ENCODE peak calls at places on chromosomes 12 and 14, in seven cellular contexts. E is CD8-positive, alpha-beta T cell; Z is neural progenitor cell; T is pancreas; R is HCT116; Q is heart right ventricle; M is CD4-positive, alpha-beta memory T cell. O is an unnamed sample. For H3K4me1, the result is how much of the 10 kb centered on the place peaks cover.

GRCh38 chr14:32762886-32763285 is 175.8 kb upstream of the NPAS3 start:
- DNase-seq in E (no peak), Z (no peak), T (no peak), R (no peak), Q (no peak), M (no peak), O (no peak)

GRCh38 chr14:73942180-73942579 is 7.7 kb downstream of the FAM161B start:
- DNase-seq in E (no peak), Z (no peak), T (no peak), R (no peak), Q (no peak), M (no peak), O (no peak)

GRCh38 chr14:68486809-68487208 is 306.1 kb downstream of the ZFP36L1 start:
- DNase-seq in E (no peak), Z (no peak), T (no peak), R (no peak), Q (no peak), M (no peak), O (no peak)

GRCh38 chr12:12333980-12334709 is 15.9 kb downstream of the MANSC1 start:
- DNase-seq in E (peak), Z (peak), T (peak), R (peak), Q (peak), M (peak), O (peak)

GRCh38 chr14:62162998-62163589 is 400.9 kb downstream of the SNAPC1 start:
- DNase-seq in E (no peak), Z (peak), T (peak), R (peak), Q (no peak), M (peak), O (peak)

GRCh38 chr14:102711946-102712345 is 65.3 kb upstream of the TRAF3 start:
- DNase-seq in E (no peak), Z (no peak), T (no peak), R (no peak), Q (no peak), M (no peak), O (no peak)

GRCh38 chr12:98154850-98155249 is 360.5 kb upstream of the TMPO start:
- DNase-seq in E (no peak), Z (peak), T (no peak), R (peak), Q (peak), M (no peak), O (peak)

GRCh38 chr14:36524874-36525745 is 5.1 kb upstream of the NKX2-1 start:
- DNase-seq in E (no peak), Z (peak), T (no peak), R (peak), Q (no peak), M (no peak), O (no peak)

GRCh38 chr12:69903548-69903947 is 78.5 kb downstream of the MYRFL start:
- DNase-seq in E (no peak), Z (no peak), T (no peak), R (no peak), Q (no peak), M (no peak), O (no peak)

GRCh38 chr12:121009744-121010143 is 6.5 kb downstream of the C12orf43 start:
- DNase-seq in E (no peak), Z (peak), T (peak), R (peak), Q (no peak), M (no peak), O (peak)

GRCh38 chr14:49550284-49551184 is 35.6 kb downstream of the RPS29 start:
- DNase-seq in E (no peak), Z (peak), T (no peak), R (peak), Q (no peak), M (no peak), O (no peak)

GRCh38 chr12:30417697-30418231 is 277.9 kb downstream of the IPO8 start:
- DNase-seq in E (no peak), Z (no peak), T (no peak), R (peak), Q (no peak), M (no peak), O (no peak)

GRCh38 chr14:96229315-96229714 is 24.7 kb downstream of the BDKRB2 start:
- DNase-seq in E (no peak), Z (no peak), T (no peak), R (no peak), Q (no peak), M (no peak), O (no peak)

GRCh38 chr14:35223927-35224326 is 68.3 kb upstream of the PSMA6 start:
- DNase-seq in E (no peak), Z (no peak), T (no peak), R (no peak), Q (no peak), M (no peak), O (no peak)

GRCh38 chr14:104883681-104884361 is 18.8 kb downstream of the CEP170B start:
- DNase-seq in E (no peak), Z (no peak), T (peak), R (no peak), Q (no peak), M (no peak), O (no peak)

GRCh38 chr12:101076940-101077351 is 133.1 kb downstream of the SLC5A8 start:
- DNase-seq in E (no peak), Z (no peak), T (no peak), R (no peak), Q (no peak), M (no peak), O (no peak)

GRCh38 chr12:119620490-119620889 is 26.9 kb downstream of the TMEM233 start:
- DNase-seq in E (no peak), Z (no peak), T (no peak), R (no peak), Q (no peak), M (no peak), O (no peak)

GRCh38 chr14:67620217-67620789 is 583 bp downstream of the ARG2 start:
- DNase-seq in E (no peak), Z (peak), T (peak), R (no peak), Q (no peak), M (peak), O (no peak)

GRCh38 chr14:69767369-69767999 is 542 bp downstream of the SRSF5 start:
- DNase-seq in E (peak), Z (peak), T (peak), R (peak), Q (peak), M (peak), O (peak)

GRCh38 chr12:105449406-105449805 is 118.9 kb downstream of the C12orf75 start:
- DNase-seq in E (no peak), Z (no peak), T (no peak), R (no peak), Q (no peak), M (no peak), O (no peak)

GRCh38 chr12:130832561-130833209 is 6.4 kb downstream of the STX2 start:
- DNase-seq in E (no peak), Z (no peak), T (no peak), R (no peak), Q (no peak), M (no peak), O (no peak)

GRCh38 chr12:118773956-118774723 is 207.2 kb upstream of the SRRM4 start:
- DNase-seq in E (no peak), Z (peak), T (no peak), R (no peak), Q (no peak), M (no peak), O (no peak)

GRCh38 chr14:55772521-55772920 is 192.5 kb downstream of the KTN1 start:
- DNase-seq in E (no peak), Z (no peak), T (no peak), R (no peak), Q (no peak), M (no peak), O (no peak)

GRCh38 chr14:72476657-72477499 is 417.0 kb downstream of the DPF3 start:
- DNase-seq in E (peak), Z (no peak), T (no peak), R (peak), Q (peak), M (peak), O (peak)

GRCh38 chr14:48670939-48671338 is 915.2 kb downstream of the RPS29 start:
- DNase-seq in E (no peak), Z (no peak), T (no peak), R (no peak), Q (no peak), M (no peak), O (no peak)

GRCh38 chr12:53337998-53338397 is 1.8 kb upstream of the SP7 start:
- DNase-seq in E (no peak), Z (no peak), T (no peak), R (no peak), Q (no peak), M (no peak), O (no peak)

GRCh38 chr12:23458640-23459039 is 490.8 kb downstream of the SOX5 start:
- DNase-seq in E (no peak), Z (no peak), T (no peak), R (no peak), Q (no peak), M (no peak), O (no peak)

GRCh38 chr14:58637391-58638230 is at the start of gene DACT1:
- DNase-seq in E (peak), Z (peak), T (peak), R (no peak), Q (peak), M (peak), O (peak)

GRCh38 chr14:21066882-21067502 is 3.1 kb upstream of the ARHGEF40 start:
- DNase-seq in E (no peak), Z (no peak), T (no peak), R (peak), Q (no peak), M (peak), O (no peak)

GRCh38 chr14:86714153-86714552 is 1184.2 kb downstream of the FLRT2 start:
- DNase-seq in E (no peak), Z (no peak), T (no peak), R (no peak), Q (no peak), M (no peak), O (no peak)

GRCh38 chr14:65594153-65594881 is 181.8 kb downstream of the FUT8 start:
- DNase-seq in E (no peak), Z (peak), T (peak), R (no peak), Q (no peak), M (no peak), O (peak)

GRCh38 chr12:13156277-13156676 is 40.2 kb upstream of the EMP1 start:
- DNase-seq in E (no peak), Z (no peak), T (no peak), R (no peak), Q (no peak), M (no peak), O (no peak)

GRCh38 chr12:40152783-40153383 is 47.0 kb upstream of the SLC2A13 start:
- DNase-seq in E (peak), Z (peak), T (peak), R (peak), Q (peak), M (peak), O (peak)

GRCh38 chr12:32568241-32568640 is 110.9 kb upstream of the DNM1L start:
- DNase-seq in E (no peak), Z (no peak), T (no peak), R (peak), Q (no peak), M (no peak), O (no peak)

GRCh38 chr12:132251310-132251709 is 78.1 kb downstream of the GALNT9 start:
- DNase-seq in E (no peak), Z (no peak), T (no peak), R (no peak), Q (no peak), M (no peak), O (no peak)

GRCh38 chr12:130249376-130249775 is 87.1 kb downstream of the FZD10 start:
- DNase-seq in E (no peak), Z (no peak), T (no peak), R (no peak), Q (no peak), M (no peak), O (no peak)

GRCh38 chr12:26833692-26834168 is 736 bp upstream of the ITPR2 start:
- DNase-seq in E (peak), Z (peak), T (peak), R (no peak), Q (no peak), M (peak), O (peak)

DNA sequence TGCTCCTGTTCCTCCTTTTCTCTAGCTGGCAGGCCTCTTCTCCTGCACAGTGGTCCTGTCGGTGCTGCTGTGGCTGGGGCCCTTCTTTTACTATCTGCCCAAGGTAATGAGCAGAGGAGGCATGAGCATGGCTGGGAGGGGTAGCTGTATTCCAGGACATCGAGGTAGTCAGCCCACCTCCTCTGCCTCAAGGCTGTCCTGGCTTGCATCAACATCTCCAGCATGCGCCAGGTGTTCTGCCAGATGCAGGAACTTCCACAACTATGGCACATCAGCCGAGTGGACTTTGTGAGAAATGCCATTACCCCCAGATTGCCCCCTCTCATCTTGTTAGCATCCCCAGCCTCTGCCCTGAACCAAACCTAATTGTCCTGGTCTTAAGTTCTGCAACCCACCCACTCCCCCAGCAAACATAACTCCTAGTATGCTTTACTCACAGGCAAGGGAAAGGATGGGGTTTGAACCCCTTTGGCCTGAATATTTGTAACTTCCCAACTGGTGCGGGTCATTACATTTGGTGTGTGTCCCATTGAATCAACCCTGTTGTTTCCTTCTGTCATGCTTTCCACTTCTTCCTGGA is 9.1 kb downstream of the B4GALNT1 start:
- DNase-seq in E (no peak), Z (no peak), T (no peak), R (no peak), Q (no peak), M (no peak), O (no peak)
- H3K4me1 ChIP-seq in E (under half), Z (under half), T (under half), R (under half), Q (under half), M (under half), O (under half)

GRCh38 chr14:60651051-60651935 is 2.0 kb upstream of the SIX1 start:
- DNase-seq in E (no peak), Z (peak), T (no peak), R (no peak), Q (no peak), M (no peak), O (no peak)

GRCh38 chr14:60653388-60653690 is 4.1 kb upstream of the SIX1 start:
- DNase-seq in E (no peak), Z (peak), T (no peak), R (no peak), Q (no peak), M (no peak), O (no peak)

GRCh38 chr14:60653709-60654161 is 4.5 kb upstream of the SIX1 start:
- DNase-seq in E (no peak), Z (peak), T (no peak), R (no peak), Q (no peak), M (no peak), O (no peak)

GRCh38 chr14:60652674-60653387 is 3.6 kb upstream of the SIX1 start:
- DNase-seq in E (no peak), Z (peak), T (no peak), R (no peak), Q (no peak), M (no peak), O (no peak)

DNA sequence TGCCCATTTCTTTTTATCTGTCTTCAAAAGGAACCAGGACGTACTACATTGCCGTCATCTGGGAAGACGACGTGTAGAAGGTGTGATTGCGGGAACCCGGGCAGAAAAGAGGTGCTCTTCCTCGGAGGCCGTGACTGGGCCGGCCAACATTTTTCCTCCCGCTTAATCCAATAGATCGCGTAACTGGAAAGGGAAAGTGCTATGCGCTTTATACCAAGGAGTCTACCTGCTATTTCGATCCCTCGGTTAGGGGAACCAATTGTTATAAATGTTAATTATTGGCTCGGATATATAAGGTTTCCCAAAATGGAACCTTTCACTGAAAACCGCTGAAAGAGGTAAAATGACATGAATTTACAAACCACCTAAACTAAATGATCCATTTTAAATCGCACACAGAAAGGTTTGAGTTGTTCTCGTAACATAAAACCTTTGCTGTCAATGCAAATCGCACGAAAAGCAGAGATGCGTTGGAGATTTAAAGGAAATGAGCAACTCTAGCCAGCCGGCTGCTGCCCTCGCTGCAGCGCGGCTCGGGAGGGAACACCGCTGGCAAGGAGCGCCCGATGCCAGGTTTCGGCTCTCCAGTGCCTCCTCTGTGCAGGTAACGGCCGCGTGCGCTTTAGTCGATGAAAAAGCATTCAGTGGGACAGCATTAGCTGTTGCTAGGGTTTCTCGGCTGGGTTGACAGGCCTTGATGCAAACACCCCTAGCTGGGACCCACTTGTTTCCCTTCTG is 2.8 kb upstream of the SIX1 start:
- DNase-seq in E (no peak), Z (peak), T (no peak), R (no peak), Q (no peak), M (no peak), O (no peak)
- H3K27ac ChIP-seq in E (no peak), Z (no peak), T (no peak), R (no peak), Q (no peak), M (no peak), O (no peak)

DNA sequence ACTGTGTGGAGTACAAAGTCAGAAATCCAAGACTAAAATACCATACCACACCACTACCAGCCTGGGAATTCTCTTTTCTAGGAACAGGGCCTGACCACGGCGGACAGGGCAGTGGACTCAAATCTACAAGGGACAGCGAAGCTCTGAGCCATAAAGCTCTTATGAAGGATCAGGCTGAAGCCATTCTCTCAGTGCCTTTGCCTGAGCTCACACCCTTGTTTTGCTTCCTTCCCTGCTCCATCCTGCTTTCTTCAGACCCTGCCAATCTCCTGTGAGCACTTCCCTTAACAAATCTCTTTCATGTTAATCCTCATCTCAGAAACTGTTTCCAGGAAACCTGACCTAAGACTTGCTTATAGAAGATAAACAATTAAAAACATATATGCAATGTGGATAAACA is 398.5 kb downstream of the MDGA2 start:
- DNase-seq in E (no peak), Z (peak), T (no peak), R (no peak), Q (no peak), M (no peak), O (no peak)
- H3K4me1 ChIP-seq in E (under half), Z (under half), T (under half), R (under half), Q (under half), M (under half), O (under half)

DNA sequence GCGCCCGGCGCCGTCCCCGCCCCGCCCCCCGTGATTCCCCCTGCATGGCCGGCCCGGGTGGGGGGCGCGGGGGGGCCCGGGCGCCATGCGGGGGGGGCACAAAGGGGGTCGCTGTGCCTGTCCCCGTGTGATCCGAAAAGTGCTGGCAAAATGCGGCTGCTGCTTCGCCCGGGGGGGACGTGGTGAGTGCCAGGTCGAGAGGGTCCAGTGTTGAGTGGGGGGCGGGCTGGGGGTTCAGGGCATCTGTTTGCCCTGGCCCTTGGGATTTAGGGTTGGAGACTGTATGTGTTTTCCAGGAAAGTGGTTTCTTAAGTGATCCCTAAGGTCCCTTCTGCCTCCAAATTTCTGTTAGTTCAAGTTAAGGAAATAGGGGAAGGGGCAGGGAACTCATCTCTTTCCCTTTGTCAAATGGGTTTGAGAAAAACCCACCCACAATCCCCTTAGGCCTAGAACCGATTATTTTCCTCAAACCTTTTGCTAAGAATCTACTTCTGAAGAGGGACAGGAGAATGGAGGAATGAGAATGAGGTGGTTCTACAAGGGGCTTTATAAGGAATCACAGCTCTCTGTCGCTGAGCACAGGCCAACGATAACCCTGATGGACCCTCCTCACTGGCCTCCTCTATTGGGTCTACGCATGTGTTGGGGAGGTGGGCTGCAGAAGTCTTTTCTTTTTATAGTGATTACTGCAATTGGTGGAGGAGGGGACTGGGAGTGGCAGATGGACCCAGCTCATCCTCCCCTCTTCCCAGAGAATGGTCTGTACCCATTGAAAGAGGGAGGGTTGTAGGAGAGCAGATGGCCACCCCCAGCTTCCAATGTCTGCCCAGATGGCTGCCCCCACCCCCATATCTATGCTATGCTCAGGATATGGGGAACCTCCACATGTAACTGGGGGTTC is 825 bp downstream of the ARHGEF25 start:
- DNase-seq in E (no peak), Z (no peak), T (no peak), R (no peak), Q (no peak), M (no peak), O (no peak)
- H3K27ac ChIP-seq in E (no peak), Z (no peak), T (no peak), R (no peak), Q (peak), M (no peak), O (no peak)

DNA sequence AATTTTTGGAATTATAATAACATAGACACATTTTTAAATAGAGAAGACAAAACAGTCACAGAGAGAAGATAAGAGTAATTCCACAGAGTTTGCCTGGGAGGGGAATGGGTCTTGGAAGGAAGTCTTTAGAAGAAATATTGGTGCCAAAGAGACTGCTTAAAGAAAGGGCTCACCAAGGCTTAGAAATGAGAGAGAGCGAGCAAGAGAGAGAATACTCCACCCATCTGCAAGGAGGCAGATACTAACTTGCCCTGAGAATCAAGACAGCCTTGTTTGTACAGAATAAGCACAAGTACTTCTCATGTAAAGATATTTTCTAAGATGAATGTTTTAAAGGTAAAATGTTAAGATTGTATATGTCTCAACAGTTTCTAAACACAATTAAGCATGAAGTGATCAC is 165.5 kb downstream of the SLC38A4 start:
- DNase-seq in E (no peak), Z (no peak), T (no peak), R (no peak), Q (no peak), M (no peak), O (no peak)
- H3K4me1 ChIP-seq in E (under half), Z (under half), T (under half), R (under half), Q (under half), M (under half), O (under half)